ENCODE peak calls at places on chromosome 4, in four cellular contexts. H is aorta, V is left lung, M is cardiac muscle cell. Y is an unnamed sample.

GRCh38 chr4:85166318-85166717 is 199.8 kb upstream of the WDFY3 start:
- DNase-seq in H (no peak), V (no peak), M (no peak), Y (no peak)

GRCh38 chr4:1746265-1746691 is 25.0 kb downstream of the TACC3 start:
- DNase-seq in H (peak; percentile 74), M (peak; percentile 88), V (no peak), Y (peak; percentile 81)

GRCh38 chr4:44740201-44740600 is 13.8 kb upstream of the GNPDA2 start:
- DNase-seq in V (no peak), H (no peak), M (no peak), Y (no peak)

GRCh38 chr4:65825121-65825520 is 154.8 kb upstream of the EPHA5 start:
- DNase-seq in V (no peak), M (no peak), H (no peak), Y (no peak)

GRCh38 chr4:118373614-118374255 is 20.9 kb upstream of the PRSS12 start:
- DNase-seq in M (no peak), H (no peak), V (no peak), Y (no peak)

GRCh38 chr4:2193321-2193720 is 48.6 kb downstream of the HAUS3 start:
- DNase-seq in H (no peak), M (peak; percentile 12), V (no peak), Y (no peak)

GRCh38 chr4:948936-949300 is 16.7 kb downstream of the TMEM175 start:
- DNase-seq in H (peak; percentile 38), M (no peak), V (no peak), Y (no peak)

GRCh38 chr4:140135529-140136021 is 18.4 kb downstream of the MAML3 start:
- DNase-seq in H (peak; percentile 52), M (peak; percentile 74), V (no peak), Y (peak; percentile 54)

GRCh38 chr4:98508248-98508647 is 150.2 kb downstream of the TSPAN5 start:
- DNase-seq in H (no peak), V (no peak), M (no peak), Y (no peak)

GRCh38 chr4:98508825-98509539 is 149.4 kb downstream of the TSPAN5 start:
- DNase-seq in M (no peak), H (no peak), V (no peak), Y (no peak)

GRCh38 chr4:98510757-98511517 is 147.5 kb downstream of the TSPAN5 start:
- DNase-seq in V (no peak), M (no peak), H (no peak), Y (no peak)

GRCh38 chr4:98509641-98510170 is 148.7 kb downstream of the TSPAN5 start:
- DNase-seq in H (no peak), M (no peak), V (no peak), Y (no peak)

GRCh38 chr4:98510340-98510739 is 148.1 kb downstream of the TSPAN5 start:
- DNase-seq in V (no peak), M (no peak), H (no peak), Y (no peak)
- H3K4me1 ChIP-seq in V (no peaks in the 10 kb centered on the region), M (peaks cover 22% of the 10 kb centered on the region), H (peaks cover 2% of the 10 kb centered on the region), Y (peaks cover 13% of the 10 kb centered on the region)

DNA sequence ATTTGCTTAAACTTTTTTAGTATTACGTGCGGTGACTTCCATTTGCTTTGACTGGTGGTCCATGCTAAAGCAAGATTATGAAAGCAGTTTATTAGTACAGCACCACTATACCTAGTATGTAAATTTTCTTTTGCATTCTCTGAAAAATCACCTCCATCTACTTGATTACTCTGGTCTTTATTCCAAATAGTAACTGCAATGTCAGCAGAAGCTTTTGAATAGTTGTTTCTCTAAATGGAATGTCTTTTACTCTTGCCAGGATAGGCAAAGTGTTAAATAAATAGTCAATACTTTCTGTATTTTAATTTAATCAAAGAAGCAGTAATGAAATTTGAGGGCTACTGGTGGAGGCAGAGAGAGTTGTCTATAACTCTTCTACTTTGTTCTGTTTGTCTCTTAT is 167.2 kb upstream of the SLC4A4 start:
- DNase-seq in M (no peak), V (no peak), H (no peak), Y (no peak)
- H3K27ac ChIP-seq in M (no peak overlapping the region), V (no peak overlapping the region), H (no peak overlapping the region), Y (no peak overlapping the region)

GRCh38 chr4:41746440-41747229 is 1.9 kb downstream of the PHOX2B start:
- DNase-seq in M (no peak), H (no peak), V (no peak), Y (no peak)
- H3K4me1 ChIP-seq in M (no peaks in the 10 kb centered on the region), H (no peaks in the 10 kb centered on the region), V (peaks cover 10% of the 10 kb centered on the region), Y (no peaks in the 10 kb centered on the region)

GRCh38 chr4:114040319-114041116 is 61.1 kb upstream of the ARSJ start:
- DNase-seq in H (no peak), M (no peak), V (no peak), Y (no peak)

GRCh38 chr4:114037981-114038380 is 58.5 kb upstream of the ARSJ start:
- DNase-seq in V (no peak), M (no peak), H (no peak), Y (no peak)

GRCh38 chr4:114041117-114041475 is 61.6 kb upstream of the ARSJ start:
- DNase-seq in H (no peak), M (no peak), V (no peak), Y (no peak)

GRCh38 chr4:114036864-114037263 is 57.4 kb upstream of the ARSJ start:
- DNase-seq in M (no peak), H (no peak), V (no peak), Y (no peak)

GRCh38 chr4:114038762-114039392 is 59.4 kb upstream of the ARSJ start:
- DNase-seq in V (no peak), H (no peak), M (no peak), Y (no peak)
- H3K27ac ChIP-seq in V (no peak overlapping the region), H (no peak overlapping the region), M (no peak overlapping the region), Y (no peak overlapping the region)

GRCh38 chr4:26887143-26887542 is 26.5 kb downstream of the STIM2 start:
- DNase-seq in V (no peak), H (no peak), M (no peak), Y (no peak)
- H3K4me1 ChIP-seq in V (peaks cover 32% of the 10 kb centered on the region), H (no peaks in the 10 kb centered on the region), M (peaks cover 19% of the 10 kb centered on the region), Y (peaks cover 45% of the 10 kb centered on the region)

GRCh38 chr4:67083496-67083895 is 461.8 kb downstream of the CENPC start:
- DNase-seq in H (no peak), M (no peak), V (no peak), Y (no peak)
- H3K27ac ChIP-seq in H (no peak overlapping the region), M (no peak overlapping the region), V (no peak overlapping the region), Y (no peak overlapping the region)

GRCh38 chr4:47084111-47084510 is 52.7 kb downstream of the GABRB1 start:
- DNase-seq in H (no peak), M (no peak), V (no peak), Y (no peak)
- H3K4me1 ChIP-seq in H (no peaks in the 10 kb centered on the region), M (no peaks in the 10 kb centered on the region), V (no peaks in the 10 kb centered on the region), Y (no peaks in the 10 kb centered on the region)

DNA sequence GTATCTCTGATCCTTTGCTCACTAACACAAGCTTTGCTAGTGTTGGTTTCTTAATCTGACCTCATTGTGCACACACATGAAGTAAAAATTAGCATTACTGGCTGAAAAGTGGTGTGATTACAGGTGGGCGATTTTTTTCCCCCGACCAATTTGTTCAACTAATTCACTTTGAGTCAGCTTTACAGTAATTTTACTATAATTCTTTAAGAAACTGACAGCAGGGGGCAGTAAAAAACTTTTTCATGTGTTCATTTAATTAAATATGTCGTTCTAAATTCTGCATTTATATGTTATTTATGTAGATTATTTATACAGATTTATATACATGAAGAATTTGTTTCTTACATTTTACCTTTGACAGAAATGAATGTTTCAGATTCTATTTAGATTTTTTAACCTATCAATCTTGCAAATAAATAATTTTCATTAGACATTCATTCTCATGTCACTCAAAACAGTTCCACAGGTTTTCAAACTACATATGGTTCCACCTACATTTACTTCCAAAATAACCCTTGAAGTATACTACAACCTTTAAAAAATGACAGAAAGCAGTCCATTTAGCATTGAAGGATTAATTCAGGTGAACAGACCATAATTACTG is 17.5 kb downstream of the PALLD start:
- DNase-seq in V (no peak), M (peak; percentile 39), H (no peak), Y (no peak)
- H3K27ac ChIP-seq in V (no peak overlapping the region), M (peak overlapping the region; percentile 9), H (no peak overlapping the region), Y (no peak overlapping the region)

GRCh38 chr4:38871593-38871992 is 4.0 kb downstream of the FAM114A1 start:
- DNase-seq in H (no peak), V (no peak), M (no peak), Y (no peak)

GRCh38 chr4:38869511-38869910 is 1.9 kb downstream of the FAM114A1 start:
- DNase-seq in H (no peak), V (no peak), M (no peak), Y (no peak)

GRCh38 chr4:38870098-38870850 is 2.7 kb downstream of the FAM114A1 start:
- DNase-seq in V (no peak), M (no peak), H (no peak), Y (no peak)

GRCh38 chr4:38873290-38873949 is 5.8 kb downstream of the FAM114A1 start:
- DNase-seq in M (no peak), H (no peak), V (no peak), Y (no peak)

GRCh38 chr4:38872620-38873019 is 5.0 kb downstream of the FAM114A1 start:
- DNase-seq in M (no peak), H (no peak), V (no peak), Y (no peak)
- H3K4me1 ChIP-seq in M (peaks cover 7% of the 10 kb centered on the region), H (peaks cover 3% of the 10 kb centered on the region), V (peaks cover 39% of the 10 kb centered on the region), Y (peaks cover 23% of the 10 kb centered on the region)

Y was measured in lower lobe of right lung.